ENCODE peak calls at places on chromosomes 6 and 20, in ten cellular contexts. G is colonic mucosa, Y is dorsolateral prefrontal cortex, E is left lung, O is GM23248, K is fibroblast of villous mesenchyme, B is astrocyte of the spinal cord, Z is Karpas-422, D is IMR-90, Q is K562. M is an unnamed sample.

GRCh38 chr6:151164383-151164782 is 75.4 kb upstream of the AKAP12 start:
- DNase-seq in Q (no peak), D (no peak), E (no peak), Z (peak), K (no peak), B (no peak), Y (no peak), O (no peak), G (no peak), M (no peak)

GRCh38 chr6:44733868-44734267 is 346.4 kb downstream of the CDC5L start:
- DNase-seq in K (peak), B (no peak), G (peak), O (no peak), Z (peak), E (peak), Y (no peak), D (no peak), Q (no peak), M (no peak)

GRCh38 chr6:112939543-112939942 is 592.4 kb downstream of the RFPL4B start:
- DNase-seq in G (no peak), Q (no peak), B (no peak), D (no peak), E (no peak), Z (no peak), O (no peak), Y (no peak), K (no peak), M (peak)

GRCh38 chr20:23231561-23232218 is 118.9 kb upstream of the NXT1 start:
- DNase-seq in K (peak), O (peak), B (peak), E (no peak), G (no peak), Z (no peak), Q (no peak), D (peak), Y (no peak), M (peak)

GRCh38 chr6:56909115-56909907 is 45.6 kb upstream of the BEND6 start:
- DNase-seq in Y (no peak), B (no peak), E (no peak), Z (no peak), Q (no peak), G (no peak), D (peak), K (peak), O (peak), M (peak)

GRCh38 chr6:166423781-166424180 is 41.0 kb upstream of the MPC1 start:
- DNase-seq in K (no peak), O (no peak), B (no peak), G (no peak), Y (peak), E (no peak), Q (no peak), Z (no peak), D (no peak), M (no peak)

GRCh38 chr6:31822038-31822821 is 5.3 kb upstream of the HSPA1B start:
- DNase-seq in B (peak), Z (peak), Y (peak), Q (peak), O (peak), E (peak), K (peak), D (peak), G (peak), M (peak)

GRCh38 chr6:120852293-120852849 is 481.9 kb downstream of the TBC1D32 start:
- DNase-seq in O (no peak), D (no peak), G (no peak), B (no peak), Z (no peak), K (no peak), E (no peak), Y (no peak), Q (no peak), M (no peak)

GRCh38 chr20:33769032-33769431 is 37.2 kb downstream of the ZNF341 start:
- DNase-seq in Z (no peak), Q (no peak), Y (no peak), E (no peak), K (no peak), G (no peak), D (no peak), B (no peak), O (no peak), M (no peak)

GRCh38 chr20:50434653-50435396 is 75.4 kb upstream of the PTPN1 start:
- DNase-seq in Q (no peak), E (no peak), B (peak), K (peak), O (peak), Y (no peak), Z (no peak), D (peak), G (no peak), M (peak)

GRCh38 chr6:36655073-36655847 is 23.3 kb upstream of the CDKN1A start:
- DNase-seq in Q (no peak), K (no peak), E (no peak), D (no peak), Z (no peak), G (no peak), Y (no peak), B (no peak), O (no peak), M (no peak)

GRCh38 chr6:498795-499231 is 107.3 kb downstream of the IRF4 start:
- DNase-seq in O (no peak), D (peak), B (peak), Q (no peak), Z (no peak), Y (no peak), E (no peak), G (no peak), K (peak), M (no peak)

GRCh38 chr20:297925-298754 is 770 bp downstream of the ZCCHC3 start:
- DNase-seq in E (peak), Q (peak), O (peak), D (peak), B (peak), Y (peak), G (peak), Z (peak), K (peak), M (peak)

GRCh38 chr20:37850724-37851123 is 52.2 kb upstream of the VSTM2L start:
- DNase-seq in O (peak), K (peak), B (peak), Z (no peak), E (no peak), Y (no peak), D (peak), G (no peak), Q (peak), M (peak)

GRCh38 chr6:25125736-25126135 is 153.4 kb upstream of the CARMIL1 start:
- DNase-seq in Y (no peak), B (no peak), K (peak), Q (no peak), D (no peak), Z (no peak), O (no peak), G (no peak), E (no peak), M (no peak)

GRCh38 chr20:34675993-34676641 is 775 bp downstream of the PIGU start:
- DNase-seq in B (no peak), Q (no peak), G (no peak), E (no peak), K (no peak), O (no peak), Y (no peak), Z (peak), D (no peak), M (no peak)

GRCh38 chr20:23163562-23163961 is 77.4 kb upstream of the CD93 start:
- DNase-seq in Y (no peak), B (no peak), K (no peak), G (peak), D (no peak), O (no peak), E (no peak), Q (no peak), Z (peak), M (no peak)

GRCh38 chr20:3784226-3784853 is 2.2 kb downstream of the CENPB start:
- DNase-seq in K (no peak), Q (no peak), G (no peak), Z (no peak), O (peak), D (no peak), B (no peak), Y (no peak), E (no peak), M (peak)

DNA sequence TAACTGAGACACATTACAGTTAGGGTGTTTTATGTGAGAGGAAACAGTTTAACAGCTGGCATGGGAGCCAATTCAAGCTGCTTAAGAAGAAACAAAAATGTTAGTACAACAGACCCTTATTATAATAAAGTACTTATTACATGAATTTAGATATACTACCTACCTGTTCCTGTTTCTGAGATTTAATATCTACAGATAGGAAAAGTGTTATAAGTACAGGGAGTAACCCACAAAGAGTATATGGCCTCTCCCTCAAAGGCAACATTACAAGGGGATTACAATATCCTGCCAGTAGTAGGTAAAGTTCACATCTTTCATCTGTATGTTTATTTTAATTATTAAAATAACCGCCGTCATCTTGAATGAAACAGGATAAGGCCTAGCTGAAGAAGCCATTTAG is 1.8 kb upstream of the ME1 start:
- DNase-seq in Z (no peak), Y (no peak), O (no peak), B (no peak), D (peak), E (no peak), K (no peak), Q (no peak), G (no peak), M (no peak)
- H3K4me3 ChIP-seq in Z (no peak), Y (no peak), O (no peak), B (no peak), D (no peak), E (no peak), K (no peak), Q (no peak), G (no peak), M (no peak)

DNA sequence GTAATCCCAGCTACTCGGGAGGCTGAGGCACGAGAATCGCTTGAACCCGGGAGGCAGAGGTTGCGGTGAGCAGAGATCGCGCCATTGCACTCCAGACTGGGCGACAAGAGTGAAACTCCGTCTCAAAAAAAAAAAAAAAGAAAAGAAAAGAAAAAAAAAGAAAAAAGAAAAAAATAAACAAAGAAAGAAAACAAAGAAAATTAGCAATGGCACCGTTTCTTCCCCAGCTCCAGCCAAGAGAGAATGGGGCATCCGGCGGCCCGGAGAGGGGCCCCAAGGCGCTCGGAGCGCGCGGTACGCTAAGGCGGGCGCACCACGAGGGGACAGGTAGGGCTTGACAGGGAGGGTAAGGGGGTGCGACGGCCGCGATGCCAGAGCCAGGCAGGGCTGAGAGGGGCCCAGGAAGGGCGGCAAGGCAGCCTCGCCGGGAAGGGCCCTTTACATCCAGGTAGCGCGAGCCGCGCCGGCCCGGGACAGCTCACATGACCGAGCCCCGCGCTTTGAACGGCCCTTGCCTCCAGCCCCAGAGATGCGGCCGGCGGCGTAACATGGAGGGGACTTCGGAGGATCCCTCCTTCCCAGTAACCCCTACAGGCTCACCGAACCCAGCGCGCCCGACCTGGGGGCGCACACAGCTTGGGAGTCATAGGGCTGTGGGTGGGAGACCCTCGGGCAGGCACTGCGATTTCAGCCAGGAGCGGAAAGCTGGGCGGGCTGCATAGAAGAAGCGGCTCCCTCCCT is 1.4 kb downstream of the BMP7 start:
- DNase-seq in G (no peak), D (no peak), Q (no peak), Z (no peak), O (no peak), E (no peak), K (no peak), Y (no peak), B (no peak), M (no peak)
- H3K4me3 ChIP-seq in G (peak), D (no peak), Q (no peak), Z (no peak), O (no peak), E (no peak), K (no peak), Y (peak), B (no peak), M (no peak)

GRCh38 chr6:89817481-89817880 is 2.1 kb downstream of the MDN1 start:
- DNase-seq in E (no peak), Q (no peak), G (no peak), Y (no peak), O (no peak), D (no peak), K (no peak), Z (no peak), B (no peak), M (no peak)
- H3K4me3 ChIP-seq in E (no peak), Q (peak), G (no peak), Y (peak), O (no peak), D (no peak), K (no peak), Z (peak), B (no peak), M (peak)

GRCh38 chr6:77666340-77666739 is 13.5 kb downstream of the MEI4 start:
- DNase-seq in O (no peak), E (no peak), B (no peak), G (no peak), K (no peak), D (no peak), Y (no peak), Z (no peak), Q (no peak), M (no peak)
- H3K4me3 ChIP-seq in O (no peak), E (no peak), B (no peak), G (no peak), K (no peak), D (no peak), Y (no peak), Z (no peak), Q (no peak), M (no peak)

GRCh38 chr6:41640436-41640835 is 2.2 kb downstream of the MDFI start:
- DNase-seq in Q (no peak), E (no peak), D (no peak), Y (no peak), B (peak), O (no peak), Z (no peak), G (no peak), K (no peak), M (no peak)

GRCh38 chr6:41639556-41640371 is 1.5 kb downstream of the MDFI start:
- DNase-seq in E (no peak), B (peak), K (no peak), O (no peak), Q (no peak), Y (no peak), G (no peak), D (no peak), Z (no peak), M (no peak)

GRCh38 chr6:41638002-41638800 is at the start of gene MDFI:
- DNase-seq in D (no peak), Z (no peak), Y (no peak), Q (no peak), B (peak), G (no peak), O (no peak), K (no peak), E (peak), M (no peak)

GRCh38 chr6:41637179-41638001 is 878 bp upstream of the MDFI start:
- DNase-seq in K (no peak), D (no peak), Y (no peak), G (no peak), Z (no peak), E (no peak), O (no peak), Q (no peak), B (no peak), M (no peak)

GRCh38 chr6:41638801-41639555 is 710 bp downstream of the MDFI start:
- DNase-seq in B (peak), D (no peak), Z (no peak), K (peak), Q (no peak), E (peak), O (no peak), Y (no peak), G (no peak), M (no peak)
- H3K4me3 ChIP-seq in B (peak), D (no peak), Z (no peak), K (peak), Q (no peak), E (peak), O (no peak), Y (peak), G (peak), M (no peak)

DNA sequence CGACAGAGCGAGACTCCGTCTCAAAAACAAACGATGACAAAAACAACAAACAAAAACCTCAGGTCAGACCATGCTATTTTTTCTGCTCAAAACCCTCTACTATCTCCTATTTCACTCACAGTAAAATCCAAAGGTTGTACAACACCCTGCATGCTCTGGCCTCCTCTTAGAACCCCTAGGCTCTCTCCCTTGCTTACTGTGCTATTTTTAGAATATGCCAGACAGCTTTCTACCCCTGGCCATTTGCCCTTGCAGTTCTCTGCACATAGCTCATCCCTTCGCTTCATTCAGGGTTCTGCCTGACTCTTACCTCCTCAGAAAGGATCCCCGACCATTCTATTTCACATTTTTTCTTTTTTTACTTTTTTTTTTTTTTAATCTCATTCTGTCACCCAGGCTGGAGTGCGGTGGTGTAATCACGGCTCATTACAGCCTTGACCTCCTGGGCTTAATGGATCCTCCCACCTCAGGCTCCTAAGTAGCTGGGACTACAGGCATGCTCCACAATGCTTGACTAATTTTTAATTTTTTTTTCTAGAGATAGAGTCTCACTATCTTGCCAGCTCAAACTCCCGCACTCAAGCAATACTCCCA is 33.6 kb downstream of the COMMD7 start:
- DNase-seq in Q (no peak), D (peak), G (no peak), K (peak), B (peak), Z (no peak), Y (no peak), O (no peak), E (no peak), M (no peak)
- H3K4me3 ChIP-seq in Q (no peak), D (no peak), G (no peak), K (no peak), B (no peak), Z (no peak), Y (no peak), O (no peak), E (no peak), M (no peak)

GRCh38 chr6:154154389-154154967 is 115.4 kb downstream of the OPRM1 start:
- DNase-seq in G (peak), Q (peak), Y (peak), B (peak), Z (peak), E (no peak), D (peak), O (peak), K (peak), M (peak)
- H3K4me3 ChIP-seq in G (no peak), Q (no peak), Y (no peak), B (no peak), Z (no peak), E (no peak), D (no peak), O (no peak), K (no peak), M (no peak)

GRCh38 chr6:66655420-66655819 is 948.4 kb upstream of the EYS start:
- DNase-seq in O (no peak), E (no peak), B (no peak), K (no peak), Y (no peak), Z (no peak), G (no peak), D (no peak), Q (no peak), M (no peak)
- H3K4me3 ChIP-seq in O (no peak), E (no peak), B (no peak), K (no peak), Y (no peak), Z (no peak), G (no peak), D (no peak), Q (no peak), M (no peak)

DNA sequence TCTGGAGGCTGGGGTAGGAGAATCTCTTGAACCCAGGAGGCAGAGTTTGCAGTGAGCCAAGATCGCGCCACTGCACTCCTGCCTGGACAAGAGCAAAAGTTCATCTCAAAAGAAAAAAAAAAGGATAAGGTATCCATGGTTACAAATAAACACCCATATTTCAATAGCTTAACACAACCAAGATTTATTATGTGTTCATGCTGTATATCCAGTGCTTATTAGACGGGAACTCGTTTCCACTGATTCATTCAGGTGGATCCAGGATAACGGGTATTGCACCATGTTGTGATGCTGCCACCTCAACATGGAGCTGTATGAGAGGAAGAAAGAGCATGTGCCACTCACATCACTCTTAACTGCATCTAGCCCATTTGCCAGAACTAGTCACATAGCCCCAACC is 69.1 kb upstream of the HIVEP1 start:
- DNase-seq in E (no peak), K (no peak), D (no peak), Y (no peak), O (no peak), Z (no peak), G (no peak), B (no peak), Q (no peak), M (no peak)
- H3K4me3 ChIP-seq in E (no peak), K (no peak), D (no peak), Y (no peak), O (no peak), Z (no peak), G (no peak), B (no peak), Q (no peak), M (no peak)